ENCODE peak calls at places on chromosomes 6 and 20, in eight cellular contexts. I is AG04450; V is CD4-positive, alpha-beta T cell; L is endodermal cell; E is adrenal gland; C is naive thymus-derived CD4-positive, alpha-beta T cell; P is neural progenitor cell; N is CD8-positive, alpha-beta T cell. J is an unnamed sample. For H3K9me3, the result is how much of the 10 kb centered on the place peaks cover.

GRCh38 chr20:48052492-48052870 is 267.2 kb upstream of the SULF2 start:
- DNase-seq in I (no peak), V (no peak), L (no peak), E (peak), C (no peak), P (no peak), N (no peak), J (peak)

GRCh38 chr6:1388081-1388926 is 1.1 kb upstream of the FOXF2 start:
- DNase-seq in I (no peak), V (no peak), L (peak), E (no peak), C (no peak), P (peak), N (no peak), J (no peak)

GRCh38 chr6:6491761-6492160 is 96.8 kb upstream of the LY86 start:
- DNase-seq in I (no peak), V (no peak), L (no peak), E (no peak), C (no peak), P (no peak), N (no peak), J (no peak)

GRCh38 chr6:98292812-98293211 is 541.6 kb upstream of the POU3F2 start:
- DNase-seq in I (no peak), V (no peak), L (no peak), E (no peak), C (no peak), P (no peak), N (no peak), J (no peak)

GRCh38 chr20:6075428-6076219 is 21.8 kb upstream of the LRRN4 start:
- DNase-seq in I (no peak), V (no peak), L (no peak), E (peak), C (no peak), P (no peak), N (no peak), J (no peak)

GRCh38 chr20:25675161-25675560 is 21.5 kb downstream of the ZNF337 start:
- DNase-seq in I (no peak), V (no peak), L (no peak), E (no peak), C (no peak), P (no peak), N (no peak), J (no peak)

GRCh38 chr6:52155791-52156576 is 30.2 kb upstream of the IL17A start:
- DNase-seq in I (no peak), V (no peak), L (peak), E (no peak), C (no peak), P (no peak), N (no peak), J (no peak)

GRCh38 chr6:32796848-32797776 is 19.7 kb downstream of the HLA-DOB start:
- DNase-seq in I (no peak), V (peak), L (peak), E (peak), C (peak), P (peak), N (peak), J (peak)

GRCh38 chr6:150877928-150878327 is 12.4 kb downstream of the MTHFD1L start:
- DNase-seq in I (no peak), V (no peak), L (no peak), E (no peak), C (no peak), P (no peak), N (no peak), J (no peak)

GRCh38 chr6:16751251-16751946 is 9.9 kb downstream of the ATXN1 start:
- DNase-seq in I (no peak), V (no peak), L (no peak), E (no peak), C (no peak), P (no peak), N (no peak), J (peak)

GRCh38 chr20:56032251-56032650 is 26.9 kb upstream of the CBLN4 start:
- DNase-seq in I (no peak), V (no peak), L (no peak), E (no peak), C (no peak), P (no peak), N (no peak), J (no peak)

GRCh38 chr20:6525447-6526303 is 241.8 kb upstream of the BMP2 start:
- DNase-seq in I (no peak), V (no peak), L (peak), E (no peak), C (no peak), P (peak), N (no peak), J (no peak)

GRCh38 chr6:47146426-47147174 is 104.5 kb upstream of the ADGRF1 start:
- DNase-seq in I (no peak), V (no peak), L (peak), E (no peak), C (no peak), P (peak), N (no peak), J (peak)

GRCh38 chr20:39800111-39800510 is 838.0 kb downstream of the DHX35 start:
- DNase-seq in I (no peak), V (no peak), L (no peak), E (no peak), C (no peak), P (no peak), N (no peak), J (peak)

GRCh38 chr6:41451039-41451438 is 95.1 kb upstream of the FOXP4 start:
- DNase-seq in I (no peak), V (no peak), L (peak), E (no peak), C (no peak), P (peak), N (no peak), J (peak)

GRCh38 chr6:54992789-54993188 is 146.2 kb downstream of the FAM83B start:
- DNase-seq in I (no peak), V (no peak), L (peak), E (no peak), C (no peak), P (peak), N (no peak), J (peak)

GRCh38 chr20:32183947-32184635 is 23.5 kb downstream of the PLAGL2 start:
- DNase-seq in I (no peak), V (no peak), L (no peak), E (peak), C (no peak), P (no peak), N (no peak), J (no peak)

GRCh38 chr20:32510120-32510600 is 75.0 kb downstream of the NOL4L start:
- DNase-seq in I (no peak), V (no peak), L (peak), E (peak), C (no peak), P (no peak), N (peak), J (no peak)

GRCh38 chr6:131657630-131658111 is 20.6 kb downstream of the ENPP3 start:
- DNase-seq in I (peak), V (no peak), L (no peak), E (no peak), C (no peak), P (no peak), N (no peak), J (peak)

GRCh38 chr20:3934628-3935027 is 45.4 kb downstream of the PANK2 start:
- DNase-seq in I (no peak), V (no peak), L (no peak), E (peak), C (no peak), P (no peak), N (no peak), J (peak)

GRCh38 chr6:161561938-161562337 is 288.1 kb upstream of the AGPAT4 start:
- DNase-seq in I (no peak), V (no peak), L (no peak), E (no peak), C (no peak), P (no peak), N (no peak), J (no peak)

GRCh38 chr6:121160276-121160675 is 174.0 kb downstream of the TBC1D32 start:
- DNase-seq in I (no peak), V (no peak), L (no peak), E (no peak), C (no peak), P (no peak), N (no peak), J (no peak)

GRCh38 chr20:58818585-58819285 is 32.0 kb downstream of the GNAS-AS1 start:
- DNase-seq in I (peak), V (no peak), L (no peak), E (no peak), C (no peak), P (no peak), N (peak), J (peak)

GRCh38 chr20:61725145-61725544 is 340.5 kb downstream of the TAF4 start:
- DNase-seq in I (no peak), V (no peak), L (no peak), E (no peak), C (no peak), P (no peak), N (no peak), J (no peak)
- H3K27ac ChIP-seq in I (no peak), V (no peak), L (no peak), E (no peak), C (no peak), P (no peak), N (no peak), J (no peak)

DNA sequence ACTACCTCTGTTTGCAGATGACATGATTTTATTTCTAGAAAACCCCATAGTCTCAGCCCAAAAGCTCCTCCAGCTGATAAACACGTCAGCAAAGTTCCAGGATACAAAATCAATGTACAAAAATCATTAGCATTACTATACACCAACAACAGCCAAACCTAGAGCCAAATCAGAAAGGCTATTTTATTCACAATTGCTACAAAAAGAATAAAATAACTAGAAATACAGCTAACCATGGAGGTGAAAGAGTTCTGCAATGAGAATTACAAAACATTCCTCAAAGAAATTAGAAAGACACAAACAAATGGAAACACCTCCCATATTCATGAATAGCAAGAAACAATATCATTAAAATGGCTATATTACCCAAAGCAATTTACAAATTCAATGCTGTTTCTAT is 65.6 kb upstream of the HTR1E start:
- DNase-seq in I (no peak), V (no peak), L (no peak), E (no peak), C (no peak), P (no peak), N (no peak), J (no peak)
- H3K9me3 ChIP-seq in I (under half), V (under half), L (under half), E (under half), C (under half), P (under half), N (under half), J (under half)

GRCh38 chr6:53514677-53515076 is 30.2 kb downstream of the GCLC start:
- DNase-seq in I (no peak), V (no peak), L (no peak), E (no peak), C (no peak), P (no peak), N (no peak), J (no peak)
- H3K27ac ChIP-seq in I (no peak), V (no peak), L (no peak), E (no peak), C (no peak), P (no peak), N (no peak), J (no peak)

GRCh38 chr20:53960586-53961386 is 109.6 kb downstream of the BCAS1 start:
- DNase-seq in I (no peak), V (no peak), L (no peak), E (no peak), C (no peak), P (no peak), N (no peak), J (peak)

GRCh38 chr20:53959849-53960585 is 110.4 kb downstream of the BCAS1 start:
- DNase-seq in I (no peak), V (no peak), L (no peak), E (no peak), C (no peak), P (no peak), N (no peak), J (peak)

GRCh38 chr20:53961527-53961926 is 108.9 kb downstream of the BCAS1 start:
- DNase-seq in I (no peak), V (no peak), L (no peak), E (no peak), C (no peak), P (no peak), N (no peak), J (no peak)

GRCh38 chr20:53963670-53964466 is 106.5 kb downstream of the BCAS1 start:
- DNase-seq in I (no peak), V (no peak), L (no peak), E (no peak), C (no peak), P (no peak), N (no peak), J (no peak)

GRCh38 chr20:53962388-53962787 is 108.0 kb downstream of the BCAS1 start:
- DNase-seq in I (no peak), V (no peak), L (no peak), E (no peak), C (no peak), P (no peak), N (no peak), J (no peak)
- H3K9me3 ChIP-seq in I (under half), V (under half), L (under half), E (under half), C (under half), P (under half), N (under half), J (under half)

GRCh38 chr20:13338097-13338661 is 117.1 kb downstream of the ISM1 start:
- DNase-seq in I (no peak), V (no peak), L (no peak), E (no peak), C (no peak), P (no peak), N (no peak), J (no peak)
- H3K27ac ChIP-seq in I (no peak), V (no peak), L (no peak), E (no peak), C (no peak), P (no peak), N (no peak), J (no peak)

DNA sequence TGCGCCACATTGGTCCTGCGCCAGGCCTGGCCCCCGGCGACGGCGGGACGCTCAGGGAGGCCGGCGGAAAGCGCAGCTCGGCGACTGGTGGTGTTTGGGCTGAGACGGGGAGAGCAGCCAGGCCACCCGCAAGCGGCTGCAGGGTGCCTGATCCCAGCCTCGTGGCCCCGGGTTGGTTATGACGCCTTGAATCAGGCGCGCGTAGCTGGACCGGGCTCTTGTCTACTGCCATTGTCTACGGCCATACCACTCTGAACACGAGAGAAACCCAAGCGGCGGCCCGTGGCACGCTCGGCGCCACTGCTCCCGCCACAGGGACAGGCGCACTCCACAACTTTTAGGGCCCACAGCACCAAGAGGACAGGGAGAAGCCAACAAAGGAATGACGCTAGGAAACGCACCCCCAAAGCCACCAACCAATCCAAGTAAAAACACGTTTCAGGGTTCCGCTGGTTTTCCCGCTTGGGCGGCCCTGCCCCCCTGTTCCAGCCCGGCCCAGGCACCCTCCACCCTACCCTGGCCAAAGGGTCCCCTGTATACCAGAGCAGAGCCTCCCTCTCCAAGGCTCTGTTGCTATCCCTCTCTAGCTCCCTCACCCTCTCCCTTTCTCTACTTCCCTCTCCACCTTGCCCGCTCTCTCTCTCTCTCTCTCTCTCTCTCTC is 1849.3 kb upstream of the DEFB115 start:
- DNase-seq in I (no peak), V (no peak), L (no peak), E (no peak), C (no peak), P (no peak), N (no peak), J (no peak)
- H3K9me3 ChIP-seq in I (half or more), V (under half), L (under half), E (under half), C (under half), P (under half), N (under half), J (under half)

GRCh38 chr20:10653593-10654288 is 20.1 kb downstream of the JAG1 start:
- DNase-seq in I (peak), V (no peak), L (no peak), E (no peak), C (no peak), P (no peak), N (no peak), J (peak)

GRCh38 chr20:10652660-10653191 is 21.1 kb downstream of the JAG1 start:
- DNase-seq in I (no peak), V (no peak), L (no peak), E (no peak), C (no peak), P (no peak), N (no peak), J (no peak)

GRCh38 chr20:10651227-10651990 is 22.4 kb downstream of the JAG1 start:
- DNase-seq in I (no peak), V (no peak), L (no peak), E (no peak), C (no peak), P (no peak), N (no peak), J (peak)

GRCh38 chr20:10649817-10650200 is 24.0 kb downstream of the JAG1 start:
- DNase-seq in I (no peak), V (no peak), L (no peak), E (peak), C (no peak), P (no peak), N (no peak), J (no peak)

GRCh38 chr20:10652185-10652584 is 21.6 kb downstream of the JAG1 start:
- DNase-seq in I (no peak), V (no peak), L (no peak), E (no peak), C (no peak), P (no peak), N (no peak), J (no peak)
- H3K27ac ChIP-seq in I (no peak), V (no peak), L (peak), E (peak), C (no peak), P (no peak), N (no peak), J (no peak)

GRCh38 chr6:66985816-66986215 is 1278.8 kb upstream of the EYS start:
- DNase-seq in I (no peak), V (no peak), L (no peak), E (no peak), C (no peak), P (no peak), N (no peak), J (no peak)
- H3K9me3 ChIP-seq in I (under half), V (under half), L (under half), E (under half), C (under half), P (under half), N (under half), J (under half)

DNA sequence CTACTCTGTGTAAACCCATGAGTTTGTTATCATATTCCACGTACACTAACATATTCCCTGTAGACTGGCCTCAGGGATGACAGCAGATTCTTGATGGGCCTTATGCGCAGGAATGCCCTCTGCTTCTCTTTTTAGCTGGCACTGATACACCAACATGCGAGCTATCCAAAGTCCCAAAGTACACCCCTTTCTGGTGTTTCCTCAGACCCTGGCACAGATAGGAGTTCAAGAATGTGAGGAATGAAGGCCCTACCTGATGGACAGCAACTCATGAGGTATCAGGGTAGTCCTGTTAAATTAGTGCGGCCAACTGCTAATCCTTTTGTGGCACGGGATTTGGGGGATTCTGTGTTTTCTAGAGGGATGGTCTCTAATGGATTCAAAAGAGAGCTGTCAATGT is 93.0 kb downstream of the BACH2 start:
- DNase-seq in I (no peak), V (no peak), L (no peak), E (no peak), C (no peak), P (peak), N (no peak), J (no peak)
- H3K27ac ChIP-seq in I (no peak), V (no peak), L (no peak), E (no peak), C (no peak), P (no peak), N (no peak), J (no peak)

J was measured in GM23248.